ENCODE peak calls at places on chromosomes 11 and 22, in five cellular contexts. B is adrenal gland, C is NCI-H345, U is HepG2, L is breast epithelium. I is an unnamed sample.

GRCh38 chr11:112085822-112086421 is 634 bp downstream of the TIMM8B start:
- DNase-seq in U (no peak), B (peak; percentile 39), L (no peak), C (no peak), I (no peak)

GRCh38 chr11:112753706-112754105 is 207.5 kb upstream of the NCAM1 start:
- DNase-seq in U (no peak), B (no peak), C (no peak), L (no peak), I (no peak)

GRCh38 chr11:128095459-128096096 is 491.8 kb downstream of the ETS1 start:
- DNase-seq in B (no peak), U (no peak), L (no peak), C (no peak), I (no peak)

GRCh38 chr22:17629167-17629489 is 579 bp upstream of the ATP6V1E1 start:
- DNase-seq in C (no peak), U (no peak), B (no peak), L (peak; percentile 5), I (no peak)

GRCh38 chr11:132576706-132577105 is 955.6 kb downstream of the OPCML start:
- DNase-seq in U (no peak), L (no peak), B (peak; percentile 18), C (no peak), I (no peak)

GRCh38 chr22:25205847-25206246 is 6.2 kb downstream of the CRYBB3 start:
- DNase-seq in L (no peak), B (no peak), C (no peak), U (no peak), I (no peak)

GRCh38 chr11:100709233-100709999 is 22.3 kb downstream of the ARHGAP42 start:
- DNase-seq in B (no peak), C (no peak), L (no peak), U (no peak), I (no peak)

GRCh38 chr22:38316340-38317236 is 645 bp downstream of the CSNK1E start:
- DNase-seq in C (peak; percentile 28), B (peak; percentile 70), L (peak; percentile 55), U (no peak), I (no peak)

GRCh38 chr11:1033016-1033798 is 3.3 kb downstream of the MUC6 start:
- DNase-seq in L (no peak), B (no peak), C (no peak), U (no peak), I (no peak)

GRCh38 chr11:74538680-74539079 is 45.2 kb upstream of the LIPT2 start:
- DNase-seq in U (no peak), C (no peak), L (no peak), B (no peak), I (no peak)

GRCh38 chr22:44578516-44579230 is 80.6 kb upstream of the RTL6 start:
- DNase-seq in C (no peak), U (no peak), B (peak; percentile 7), L (no peak), I (peak; percentile 19)

GRCh38 chr22:46353483-46354105 is 18.1 kb downstream of the TRMU start:
- DNase-seq in C (no peak), B (peak; percentile 80), L (no peak), U (no peak), I (no peak)

GRCh38 chr11:6746086-6746618 is 25.6 kb downstream of the OR2AG2 start:
- DNase-seq in U (no peak), L (no peak), B (no peak), C (no peak), I (no peak)

GRCh38 chr11:114501901-114502300 is 57.8 kb downstream of the NXPE1 start:
- DNase-seq in U (no peak), C (no peak), B (no peak), L (no peak), I (no peak)

GRCh38 chr11:117495357-117495756 is 167.7 kb downstream of the CEP164 start:
- DNase-seq in B (no peak), U (no peak), L (no peak), C (peak; percentile 61), I (no peak)

GRCh38 chr22:19598054-19598855 is 74.0 kb upstream of the CLDN5 start:
- DNase-seq in B (no peak), L (no peak), U (no peak), C (no peak), I (peak; percentile 60)